ENCODE peak calls at places on chromosomes 5 and 9, in four cellular contexts. One of them, this sample, is unnamed.

GRCh38 chr9:87606921-87607521 is 109.4 kb downstream of the DAPK1 start:
- DNase-seq in K562: no peak
- DNase-seq in GM12878: no peak
- DNase-seq in WTC11: no peak
- DNase-seq in this sample: no peak

GRCh38 chr5:179146277-179146676 is 86.1 kb downstream of the ZNF354C start:
- DNase-seq in K562: no peak
- DNase-seq in GM12878: no peak
- DNase-seq in WTC11: no peak
- DNase-seq in this sample: no peak

GRCh38 chr5:34577267-34577666 is 78.9 kb upstream of the RAI14 start:
- DNase-seq in K562: no peak
- DNase-seq in GM12878: no peak
- DNase-seq in WTC11: no peak
- DNase-seq in this sample: no peak

GRCh38 chr5:132837868-132838267 is 7.4 kb upstream of the SHROOM1 start:
- DNase-seq in K562: no peak
- DNase-seq in GM12878: no peak
- DNase-seq in WTC11: no peak
- DNase-seq in this sample: peak; percentile 86

GRCh38 chr5:96868603-96869371 is 7.5 kb upstream of the ERAP2 start:
- DNase-seq in K562: peak; percentile 27
- DNase-seq in GM12878: no peak
- DNase-seq in WTC11: no peak
- DNase-seq in this sample: peak; percentile 62

GRCh38 chr9:129171993-129172751 is 5.9 kb downstream of the IER5L start:
- DNase-seq in K562: no peak
- DNase-seq in GM12878: no peak
- DNase-seq in WTC11: no peak
- DNase-seq in this sample: no peak

GRCh38 chr5:35803221-35803651 is 53.5 kb upstream of the IL7R start:
- DNase-seq in K562: no peak
- DNase-seq in GM12878: no peak
- DNase-seq in WTC11: peak; percentile 26
- DNase-seq in this sample: no peak

GRCh38 chr5:37871023-37871815 is 31.4 kb upstream of the GDNF start:
- DNase-seq in K562: no peak
- DNase-seq in GM12878: no peak
- DNase-seq in WTC11: no peak
- DNase-seq in this sample: no peak

GRCh38 chr9:98191615-98192502 is 578 bp downstream of the CORO2A start:
- DNase-seq in K562: peak; percentile 82
- DNase-seq in GM12878: no peak
- DNase-seq in WTC11: peak; percentile 45
- DNase-seq in this sample: no peak

GRCh38 chr9:136470356-136470755 is 12.5 kb downstream of the SEC16A start:
- DNase-seq in K562: no peak
- DNase-seq in GM12878: no peak
- DNase-seq in WTC11: no peak
- DNase-seq in this sample: no peak

GRCh38 chr9:123421801-123422455 is 65.9 kb downstream of the CRB2 start:
- DNase-seq in K562: no peak
- DNase-seq in GM12878: no peak
- DNase-seq in WTC11: no peak
- DNase-seq in this sample: no peak

GRCh38 chr5:143008809-143009521 is 238.8 kb downstream of the ARHGAP26 start:
- DNase-seq in K562: no peak
- DNase-seq in GM12878: peak; percentile 98
- DNase-seq in WTC11: no peak
- DNase-seq in this sample: no peak

GRCh38 chr5:9439651-9440292 is 106.1 kb downstream of the SEMA5A start:
- DNase-seq in K562: no peak
- DNase-seq in GM12878: no peak
- DNase-seq in WTC11: no peak
- DNase-seq in this sample: no peak

GRCh38 chr5:137622850-137623249 is 113.0 kb downstream of the KLHL3 start:
- DNase-seq in K562: no peak
- DNase-seq in GM12878: peak; percentile 9
- DNase-seq in WTC11: no peak
- DNase-seq in this sample: peak; percentile 64

GRCh38 chr9:93826209-93826608 is 128.9 kb downstream of the BARX1 start:
- DNase-seq in K562: peak; percentile 21
- DNase-seq in GM12878: no peak
- DNase-seq in WTC11: peak; percentile 83
- DNase-seq in this sample: no peak

GRCh38 chr9:114787781-114788498 is 17.9 kb downstream of the TNFSF15 start:
- DNase-seq in K562: no peak
- DNase-seq in GM12878: no peak
- DNase-seq in WTC11: no peak
- DNase-seq in this sample: no peak

GRCh38 chr5:36136581-36136980 is 15.1 kb downstream of the LMBRD2 start:
- DNase-seq in K562: no peak
- DNase-seq in GM12878: no peak
- DNase-seq in WTC11: no peak
- DNase-seq in this sample: no peak

GRCh38 chr9:83197611-83198010 is 134.7 kb upstream of the RASEF start:
- DNase-seq in K562: no peak
- DNase-seq in GM12878: no peak
- DNase-seq in WTC11: no peak
- DNase-seq in this sample: no peak

GRCh38 chr9:135797507-135798302 is 95.7 kb downstream of the KCNT1 start:
- DNase-seq in K562: peak; percentile 80
- DNase-seq in GM12878: no peak
- DNase-seq in WTC11: peak; percentile 88
- DNase-seq in this sample: no peak

GRCh38 chr9:138051586-138052321 is 174.2 kb downstream of the CACNA1B start:
- DNase-seq in K562: no peak
- DNase-seq in GM12878: no peak
- DNase-seq in WTC11: no peak
- DNase-seq in this sample: no peak

GRCh38 chr5:180784497-180785097 is 18.0 kb downstream of the MGAT1 start:
- DNase-seq in K562: peak; percentile 56
- DNase-seq in GM12878: no peak
- DNase-seq in WTC11: peak; percentile 71
- DNase-seq in this sample: peak; percentile 70

GRCh38 chr5:89597878-89598277 is 714.9 kb upstream of the MEF2C start:
- DNase-seq in K562: no peak
- DNase-seq in GM12878: no peak
- DNase-seq in WTC11: no peak
- DNase-seq in this sample: no peak

GRCh38 chr5:33315170-33315569 is 125.6 kb upstream of the TARS1 start:
- DNase-seq in K562: no peak
- DNase-seq in GM12878: no peak
- DNase-seq in WTC11: no peak
- DNase-seq in this sample: no peak

GRCh38 chr9:72586388-72587160 is 65.2 kb downstream of the TMC1 start:
- DNase-seq in K562: no peak
- DNase-seq in GM12878: no peak
- DNase-seq in WTC11: no peak
- DNase-seq in this sample: no peak

GRCh38 chr9:34334337-34334824 is 5.0 kb downstream of the NUDT2 start:
- DNase-seq in K562: no peak
- DNase-seq in GM12878: no peak
- DNase-seq in WTC11: peak; percentile 28
- DNase-seq in this sample: peak; percentile 89

GRCh38 chr5:171874210-171874609 is 88.6 kb downstream of the SMIM23 start:
- DNase-seq in K562: no peak
- DNase-seq in GM12878: no peak
- DNase-seq in WTC11: no peak
- DNase-seq in this sample: no peak

GRCh38 chr9:135604437-135605237 is 34.7 kb downstream of the GLT6D1 start:
- DNase-seq in K562: no peak
- DNase-seq in GM12878: no peak
- DNase-seq in WTC11: no peak
- DNase-seq in this sample: no peak

GRCh38 chr5:40688127-40688756 is 8.5 kb downstream of the PTGER4 start:
- DNase-seq in K562: peak; percentile 78
- DNase-seq in GM12878: peak; percentile 62
- DNase-seq in WTC11: peak; percentile 84
- DNase-seq in this sample: peak; percentile 68

GRCh38 chr9:13110766-13111400 is 168.6 kb downstream of the MPDZ start:
- DNase-seq in K562: no peak
- DNase-seq in GM12878: no peak
- DNase-seq in WTC11: no peak
- DNase-seq in this sample: no peak

GRCh38 chr9:113992276-113992951 is 85.7 kb downstream of the AMBP start:
- DNase-seq in K562: no peak
- DNase-seq in GM12878: no peak
- DNase-seq in WTC11: no peak
- DNase-seq in this sample: no peak

GRCh38 chr5:168125445-168126199 is 165.8 kb upstream of the WWC1 start:
- DNase-seq in K562: no peak
- DNase-seq in GM12878: no peak
- DNase-seq in WTC11: no peak
- DNase-seq in this sample: no peak

GRCh38 chr5:98004463-98004862 is 769.0 kb upstream of the RGMB start:
- DNase-seq in K562: no peak
- DNase-seq in GM12878: no peak
- DNase-seq in WTC11: no peak
- DNase-seq in this sample: no peak

GRCh38 chr9:126692041-126692758 is 78.5 kb downstream of the LMX1B start:
- DNase-seq in K562: no peak
- DNase-seq in GM12878: no peak
- DNase-seq in WTC11: peak; percentile 6
- DNase-seq in this sample: no peak

GRCh38 chr5:116938488-116938887 is 363.9 kb upstream of the SEMA6A start:
- DNase-seq in K562: no peak
- DNase-seq in GM12878: no peak
- DNase-seq in WTC11: peak; percentile 48
- DNase-seq in this sample: no peak

GRCh38 chr5:91381774-91382492 is 1.2 kb downstream of the ARRDC3 start:
- DNase-seq in K562: peak; percentile 44
- DNase-seq in GM12878: peak; percentile 41
- DNase-seq in WTC11: peak; percentile 79
- DNase-seq in this sample: peak; percentile 71
- TF ChIP-seq TCF7 in K562: no peak
- TF ChIP-seq TCF7 in GM12878: no peak
- TF ChIP-seq TCF7 in WTC11: no peak
- TF ChIP-seq TCF7 in this sample: no peak

GRCh38 chr5:38888023-38888422 is 42.2 kb downstream of the OSMR start:
- DNase-seq in K562: no peak
- DNase-seq in GM12878: no peak
- DNase-seq in WTC11: peak; percentile 55
- DNase-seq in this sample: no peak
- TF ChIP-seq TCF7 in K562: no peak
- TF ChIP-seq TCF7 in GM12878: no peak
- TF ChIP-seq TCF7 in WTC11: no peak
- TF ChIP-seq TCF7 in this sample: no peak

GRCh38 chr5:39333104-39333503 is 31.2 kb downstream of the C9 start:
- DNase-seq in K562: no peak
- DNase-seq in GM12878: no peak
- DNase-seq in WTC11: no peak
- DNase-seq in this sample: no peak

GRCh38 chr5:39331993-39332392 is 32.3 kb downstream of the C9 start:
- DNase-seq in K562: no peak
- DNase-seq in GM12878: no peak
- DNase-seq in WTC11: no peak
- DNase-seq in this sample: no peak

GRCh38 chr5:39323542-39323941 is 40.8 kb downstream of the C9 start:
- DNase-seq in K562: no peak
- DNase-seq in GM12878: no peak
- DNase-seq in WTC11: no peak
- DNase-seq in this sample: no peak

GRCh38 chr5:39328731-39329130 is 35.6 kb downstream of the C9 start:
- DNase-seq in K562: no peak
- DNase-seq in GM12878: no peak
- DNase-seq in WTC11: no peak
- DNase-seq in this sample: no peak
- TF ChIP-seq TCF7 in K562: no peak
- TF ChIP-seq TCF7 in GM12878: no peak
- TF ChIP-seq TCF7 in WTC11: no peak
- TF ChIP-seq TCF7 in this sample: no peak

DNA sequence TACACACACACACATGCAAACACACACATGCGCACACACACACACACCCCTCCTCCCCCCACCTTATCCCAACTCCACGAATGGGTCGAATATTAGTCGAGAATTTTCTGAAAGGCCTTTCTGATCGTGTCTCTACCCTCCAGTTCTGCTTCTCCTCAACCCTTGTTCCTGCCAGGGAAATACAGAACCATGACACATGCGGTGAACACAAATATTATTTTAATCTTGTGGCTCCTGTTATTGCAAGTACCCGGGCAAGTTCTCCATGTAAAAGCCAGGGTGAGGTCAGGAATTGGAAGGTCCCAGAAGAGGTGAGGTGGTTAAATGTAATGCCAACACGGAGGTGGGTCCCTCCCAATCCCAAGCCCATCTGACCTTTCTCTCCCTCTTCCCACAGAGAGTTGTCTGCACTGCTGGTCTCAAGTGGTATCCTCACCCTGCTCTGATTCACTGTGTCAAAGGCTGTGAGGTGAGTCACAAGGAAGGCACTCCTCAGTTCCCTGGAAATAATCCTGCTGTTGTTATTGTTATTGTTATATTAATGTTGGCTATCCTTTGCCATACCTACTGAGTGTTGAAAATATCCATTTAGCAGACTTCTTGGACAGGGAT is 223.7 kb downstream of the PAPPA start:
- DNase-seq in K562: no peak
- DNase-seq in GM12878: no peak
- DNase-seq in WTC11: no peak
- DNase-seq in this sample: no peak
- TF ChIP-seq TCF7 in K562: no peak
- TF ChIP-seq TCF7 in GM12878: no peak
- TF ChIP-seq TCF7 in WTC11: no peak
- TF ChIP-seq TCF7 in this sample: no peak